ENCODE peak calls at places on chromosomes 13 and 19, in four cellular contexts. L, Y, R and W are unnamed samples.

GRCh38 chr13:51679616-51680015 is 95.4 kb downstream of the WDFY2 start:
- DNase-seq in R (no peak), L (no peak), Y (no peak), W (no peak)

GRCh38 chr13:27635256-27635655 is 13.6 kb downstream of the POLR1D start:
- DNase-seq in Y (no peak), R (no peak), L (no peak), W (no peak)

GRCh38 chr13:109145631-109146030 is 516.2 kb downstream of the MYO16 start:
- DNase-seq in L (peak), R (no peak), Y (no peak), W (no peak)

GRCh38 chr13:42894765-42895181 is 97.3 kb downstream of the EPSTI1 start:
- DNase-seq in L (peak), R (no peak), Y (no peak), W (no peak)

GRCh38 chr13:66634384-66634783 is 595.8 kb downstream of the PCDH9 start:
- DNase-seq in Y (no peak), R (no peak), L (no peak), W (no peak)

GRCh38 chr13:23159205-23159586 is 21.6 kb upstream of the SGCG start:
- DNase-seq in R (no peak), L (peak), Y (no peak), W (no peak)

GRCh38 chr13:61778531-61778930 is 362.9 kb upstream of the PCDH20 start:
- DNase-seq in Y (no peak), L (no peak), R (no peak), W (no peak)

GRCh38 chr19:6115992-6116391 is 5.7 kb upstream of the RFX2 start:
- DNase-seq in R (no peak), L (no peak), Y (no peak), W (no peak)

GRCh38 chr13:114015608-114016295 is 41.9 kb upstream of the C13orf46 start:
- DNase-seq in Y (no peak), R (no peak), L (no peak), W (no peak)

GRCh38 chr13:96946709-96947311 is 47.5 kb downstream of the OXGR1 start:
- DNase-seq in Y (no peak), R (no peak), L (peak), W (no peak)

GRCh38 chr13:110713981-110714797 is 689 bp downstream of the ING1 start:
- DNase-seq in L (peak), R (peak), Y (peak), W (no peak)

GRCh38 chr13:50125306-50125555 is 110.0 kb downstream of the KCNRG start:
- DNase-seq in Y (no peak), L (no peak), R (no peak), W (peak)

GRCh38 chr19:38417544-38418506 is 8.2 kb downstream of the RASGRP4 start:
- DNase-seq in Y (no peak), R (peak), L (peak), W (no peak)

GRCh38 chr19:46624958-46625661 is at the start of gene PTGIR:
- DNase-seq in R (no peak), Y (no peak), L (peak), W (no peak)

GRCh38 chr13:31046711-31047279 is 114.3 kb downstream of the TEX26 start:
- DNase-seq in R (no peak), Y (no peak), L (peak), W (no peak)

GRCh38 chr13:54445865-54446264 is 1417.3 kb downstream of the OLFM4 start:
- DNase-seq in L (no peak), Y (no peak), R (no peak), W (no peak)

GRCh38 chr19:54436031-54436523 is 12.9 kb upstream of the LENG8 start:
- DNase-seq in R (no peak), L (no peak), Y (no peak), W (no peak)